ENCODE peak calls at places on chromosome 15, in nine cellular contexts. M is mucosa of descending colon, A is GM10248, I is psoas muscle, J is glutamatergic neuron, U is mesothelial cell of epicardium, G is progenitor cell of endocrine pancreas, H is ovary, T is natural killer cell. X is an unnamed sample.

GRCh38 chr15:59299919-59300617 is 72.6 kb downstream of the MYO1E start:
- DNase-seq in M (peak; percentile 81), A (peak; percentile 70), I (peak; percentile 82), J (no peak), U (no peak), G (no peak), H (no peak), T (peak; percentile 60), X (no peak)

GRCh38 chr15:38549222-38549621 is 15.4 kb downstream of the RASGRP1 start:
- DNase-seq in M (no peak), A (no peak), I (no peak), J (no peak), U (no peak), G (no peak), H (no peak), T (no peak), X (no peak)

GRCh38 chr15:83204697-83205096 is 2.9 kb downstream of the HDGFL3 start:
- DNase-seq in M (no peak), A (no peak), I (no peak), J (no peak), U (no peak), G (no peak), H (no peak), T (no peak), X (no peak)

GRCh38 chr15:49645937-49646336 is 25.1 kb downstream of the DTWD1 start:
- DNase-seq in M (no peak), A (no peak), I (peak; percentile 42), J (no peak), U (peak; percentile 39), G (no peak), H (no peak), T (no peak), X (no peak)

GRCh38 chr15:38817427-38818155 is 253.0 kb upstream of the RASGRP1 start:
- DNase-seq in M (peak; percentile 79), A (peak; percentile 78), I (peak; percentile 81), J (peak; percentile 86), U (peak; percentile 94), G (peak; percentile 96), H (peak; percentile 79), T (peak; percentile 77), X (peak; percentile 90)

GRCh38 chr15:41334293-41335120 is 1.8 kb downstream of the NUSAP1 start:
- DNase-seq in M (no peak), A (no peak), I (no peak), J (no peak), U (no peak), G (no peak), H (no peak), T (no peak), X (no peak)

GRCh38 chr15:79606831-79607355 is 174.8 kb downstream of the MINAR1 start:
- DNase-seq in M (no peak), A (no peak), I (no peak), J (no peak), U (no peak), G (no peak), H (no peak), T (no peak), X (no peak)

GRCh38 chr15:42919794-42920280 is 741 bp downstream of the TTBK2 start:
- DNase-seq in M (no peak), A (no peak), I (no peak), J (no peak), U (no peak), G (no peak), H (peak; percentile 11), T (no peak), X (no peak)

GRCh38 chr15:90884719-90885431 is 571 bp downstream of the FES start:
- DNase-seq in M (no peak), A (no peak), I (no peak), J (no peak), U (no peak), G (no peak), H (no peak), T (peak; percentile 29), X (no peak)

GRCh38 chr15:62977952-62978811 is 64.4 kb upstream of the TPM1 start:
- DNase-seq in M (no peak), A (no peak), I (no peak), J (no peak), U (no peak), G (no peak), H (no peak), T (no peak), X (no peak)

GRCh38 chr15:50549326-50549725 is 2.9 kb upstream of the USP50 start:
- DNase-seq in M (no peak), A (no peak), I (no peak), J (no peak), U (no peak), G (no peak), H (no peak), T (no peak), X (no peak)

GRCh38 chr15:96355561-96356129 is 25.1 kb downstream of the NR2F2 start:
- DNase-seq in M (no peak), A (no peak), I (peak; percentile 38), J (no peak), U (no peak), G (no peak), H (no peak), T (no peak), X (no peak)

GRCh38 chr15:92343869-92344643 is 49.6 kb upstream of the ST8SIA2 start:
- DNase-seq in M (no peak), A (no peak), I (no peak), J (no peak), U (no peak), G (no peak), H (no peak), T (no peak), X (no peak)

GRCh38 chr15:40981186-40981585 is 27.9 kb downstream of the CHAC1 start:
- DNase-seq in M (no peak), A (no peak), I (no peak), J (no peak), U (no peak), G (no peak), H (no peak), T (no peak), X (no peak)

GRCh38 chr15:31745841-31746240 is 284.5 kb upstream of the CHRNA7 start:
- DNase-seq in M (no peak), A (no peak), I (no peak), J (no peak), U (no peak), G (no peak), H (no peak), T (no peak), X (no peak)

DNA sequence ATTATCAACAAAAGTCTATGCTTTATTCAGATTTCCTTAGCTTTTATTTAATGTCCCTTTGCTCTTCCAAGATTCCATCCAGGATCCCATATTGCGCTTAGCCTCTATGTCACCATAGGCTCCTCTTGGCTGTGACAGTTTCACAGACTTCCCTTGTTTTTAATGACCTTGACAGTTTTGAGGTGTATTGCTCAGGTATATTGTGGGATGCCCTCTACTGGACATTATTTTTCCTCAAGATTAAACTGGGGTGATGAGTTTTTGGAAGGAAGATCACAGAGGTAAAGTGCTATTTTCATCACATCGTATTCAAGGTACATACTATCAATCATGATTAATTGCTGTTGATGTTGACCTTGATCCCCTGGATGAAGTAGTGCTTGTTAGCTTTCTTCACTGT is 99.1 kb upstream of the SMAD3 start:
- DNase-seq in M (no peak), A (no peak), I (no peak), J (no peak), U (no peak), G (no peak), H (no peak), T (no peak), X (no peak)
- TF ChIP-seq CTCF in M (no peak), A (no peak), I (peak; percentile 6), J (no peak), U (peak; percentile 46), G (peak; percentile 45), H (no peak), T (peak; percentile 16), X (peak; percentile 49)

DNA sequence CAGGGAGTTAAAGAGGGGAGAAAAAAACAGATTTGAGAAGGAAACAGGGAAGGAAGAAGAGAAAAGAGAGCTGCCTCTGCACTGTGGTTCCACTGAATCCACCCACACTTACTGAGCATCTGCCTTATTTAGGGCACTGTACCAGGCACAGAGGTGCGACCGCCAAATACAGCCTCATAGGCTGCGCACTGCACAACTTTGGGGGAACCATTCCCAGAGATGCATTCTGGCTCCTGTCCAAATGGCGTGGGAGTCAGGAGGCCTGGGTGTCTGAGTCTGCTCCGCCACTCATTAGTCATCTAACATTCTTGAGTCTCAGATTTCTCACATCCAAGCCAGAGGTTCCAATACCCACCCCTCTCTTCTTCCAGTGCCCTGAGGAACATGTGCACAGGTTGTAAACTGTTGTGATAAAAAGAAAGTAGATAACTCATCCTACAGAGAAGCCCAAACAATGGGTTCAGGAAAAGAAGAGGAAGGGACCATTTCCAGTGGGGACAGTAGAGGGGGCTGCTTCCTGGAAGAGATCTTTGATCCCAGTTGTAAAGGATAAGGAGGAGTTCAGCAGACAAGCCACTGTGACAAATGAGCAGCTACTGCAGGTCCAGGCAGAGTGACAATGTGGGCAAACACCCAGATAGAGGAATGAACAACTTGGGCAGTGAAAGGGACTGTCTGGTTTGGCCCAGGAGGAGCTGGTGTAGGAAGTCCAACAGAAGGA is 254.6 kb downstream of the UACA start:
- DNase-seq in M (no peak), A (no peak), I (no peak), J (no peak), U (no peak), G (no peak), H (no peak), T (no peak), X (no peak)
- TF ChIP-seq CTCF in M (no peak), A (no peak), I (no peak), J (no peak), U (no peak), G (no peak), H (no peak), T (no peak), X (no peak)

GRCh38 chr15:73897441-73898261 is 24.3 kb downstream of the TBC1D21 start:
- DNase-seq in M (peak; percentile 60), A (peak; percentile 82), I (peak; percentile 60), J (peak; percentile 63), U (no peak), G (no peak), H (no peak), T (peak; percentile 29), X (peak; percentile 76)
- TF ChIP-seq CTCF in M (peak; percentile 75), A (peak; percentile 76), I (peak; percentile 58), J (peak; percentile 92), U (peak; percentile 71), G (peak; percentile 70), H (no peak), T (peak; percentile 66), X (peak; percentile 99)

GRCh38 chr15:45129651-45130129 is at the start of the genes DUOX1 and DUOXA1:
- DNase-seq in M (no peak), A (no peak), I (peak; percentile 66), J (no peak), U (no peak), G (no peak), H (no peak), T (no peak), X (peak; percentile 29)

GRCh38 chr15:45130291-45131000 is 652 bp downstream of the DUOX1 start:
- DNase-seq in M (no peak), A (no peak), I (no peak), J (no peak), U (no peak), G (no peak), H (no peak), T (no peak), X (no peak)

GRCh38 chr15:45123397-45123796 is 6.3 kb downstream of the DUOXA1 start:
- DNase-seq in M (no peak), A (no peak), I (no peak), J (peak; percentile 4), U (no peak), G (no peak), H (no peak), T (no peak), X (no peak)

GRCh38 chr15:45128971-45129639 is 574 bp downstream of the DUOXA1 start:
- DNase-seq in M (no peak), A (no peak), I (no peak), J (no peak), U (no peak), G (no peak), H (no peak), T (no peak), X (no peak)

GRCh38 chr15:45126535-45127158 is 3.0 kb downstream of the DUOXA1 start:
- DNase-seq in M (no peak), A (no peak), I (no peak), J (no peak), U (no peak), G (no peak), H (no peak), T (no peak), X (peak; percentile 39)
- TF ChIP-seq CTCF in M (peak; percentile 33), A (peak; percentile 60), I (peak; percentile 55), J (peak; percentile 68), U (peak; percentile 27), G (peak; percentile 47), H (no peak), T (peak; percentile 65), X (peak; percentile 71)

X was measured in endothelial cell.